ENCODE peak calls at places on chromosomes 7 and 10, in four cellular contexts. P is astrocyte of the spinal cord, H is body of pancreas, S is cardiac fibroblast. O is an unnamed sample.

GRCh38 chr7:17371656-17372524 is 73.4 kb downstream of the AHR start:
- DNase-seq in S (peak), H (no peak), P (peak), O (no peak)

GRCh38 chr10:97640868-97641811 is 669 bp downstream of the PI4K2A start:
- DNase-seq in H (peak), S (peak), P (peak), O (peak)

GRCh38 chr10:92657024-92657423 is 32.7 kb upstream of the HHEX start:
- DNase-seq in H (no peak), P (no peak), S (no peak), O (no peak)

GRCh38 chr10:124943301-124944092 is 1.6 kb downstream of the ZRANB1 start:
- DNase-seq in S (peak), P (peak), H (no peak), O (no peak)

GRCh38 chr10:62699148-62699547 is 105.4 kb upstream of the ADO start:
- DNase-seq in S (no peak), H (no peak), P (no peak), O (no peak)

GRCh38 chr10:103278862-103279298 is 1.9 kb downstream of the INA start:
- DNase-seq in S (peak), P (peak), H (peak), O (no peak)

GRCh38 chr10:102627446-102628293 is 16.6 kb upstream of the TRIM8 start:
- DNase-seq in S (peak), P (peak), H (peak), O (no peak)

GRCh38 chr10:61951144-61951483 is 49.6 kb downstream of the ARID5B start:
- DNase-seq in P (no peak), H (no peak), S (no peak), O (no peak)

GRCh38 chr10:124824507-124824906 is 22.9 kb downstream of the ABRAXAS2 start:
- DNase-seq in P (no peak), S (no peak), H (no peak), O (no peak)

GRCh38 chr10:86759073-86759672 is 2.8 kb downstream of the BMPR1A start:
- DNase-seq in H (no peak), S (no peak), P (no peak), O (no peak)

GRCh38 chr7:57651006-57651405 is 201.0 kb downstream of the ZNF716 start:
- DNase-seq in P (no peak), S (no peak), H (no peak), O (no peak)

GRCh38 chr7:93949468-93949867 is 27.9 kb downstream of the GNG11 start:
- DNase-seq in S (peak), P (peak), H (no peak), O (no peak)

GRCh38 chr10:70629338-70629737 is 26.8 kb upstream of the PRF1 start:
- DNase-seq in H (no peak), S (no peak), P (no peak), O (no peak)

GRCh38 chr10:70537398-70538194 is 59.0 kb downstream of the PALD1 start:
- DNase-seq in H (peak), P (no peak), S (no peak), O (no peak)

GRCh38 chr7:4683043-4683883 is 1.2 kb downstream of the FOXK1 start:
- DNase-seq in H (peak), P (no peak), S (peak), O (no peak)

GRCh38 chr7:27784399-27785053 is 44.6 kb downstream of the TAX1BP1 start:
- DNase-seq in S (peak), H (peak), P (peak), O (no peak)

GRCh38 chr10:124596914-124597676 is 135.5 kb downstream of the LHPP start:
- DNase-seq in H (no peak), P (no peak), S (no peak), O (no peak)

GRCh38 chr7:38561166-38561565 is 70.0 kb downstream of the AMPH start:
- DNase-seq in P (no peak), S (no peak), H (no peak), O (no peak)

GRCh38 chr7:17939670-17940301 is 508 bp downstream of the SNX13 start:
- DNase-seq in H (peak), S (peak), P (peak), O (no peak)

GRCh38 chr7:157520249-157520648 is 183.4 kb downstream of the DNAJB6 start:
- DNase-seq in S (no peak), P (no peak), H (no peak), O (no peak)

GRCh38 chr10:84188815-84189214 is 5.5 kb upstream of the CDHR1 start:
- DNase-seq in P (no peak), H (no peak), S (no peak), O (no peak)

GRCh38 chr10:74289956-74290355 is 138.9 kb downstream of the ADK start:
- DNase-seq in P (no peak), H (no peak), S (peak), O (no peak)

GRCh38 chr7:77935652-77936348 is 137.2 kb downstream of the PHTF2 start:
- DNase-seq in S (peak), P (no peak), H (no peak), O (no peak)

GRCh38 chr10:100504101-100504500 is 15.6 kb downstream of the SEC31B start:
- DNase-seq in H (no peak), S (no peak), P (peak), O (no peak)

GRCh38 chr10:61943699-61944444 is 42.4 kb downstream of the ARID5B start:
- DNase-seq in P (peak), H (no peak), S (peak), O (no peak)

GRCh38 chr10:122658356-122659049 is 41.1 kb downstream of the C10orf120 start:
- DNase-seq in H (peak), S (no peak), P (no peak), O (no peak)

GRCh38 chr7:30116771-30117170 is 18.0 kb upstream of the MTURN start:
- DNase-seq in H (no peak), P (no peak), S (peak), O (peak)

GRCh38 chr7:101673951-101674350 is 44.9 kb upstream of the MYL10 start:
- DNase-seq in H (no peak), S (no peak), P (no peak), O (no peak)

GRCh38 chr7:28003408-28003807 is 177.2 kb downstream of the JAZF1 start:
- DNase-seq in P (no peak), H (no peak), S (no peak), O (no peak)

GRCh38 chr7:41977165-41977651 is 259.8 kb downstream of the GLI3 start:
- DNase-seq in P (peak), S (peak), H (no peak), O (no peak)

GRCh38 chr7:101488826-101489572 is 126.3 kb downstream of the COL26A1 start:
- DNase-seq in P (no peak), H (peak), S (no peak), O (no peak)

GRCh38 chr10:32957341-32958084 is 517 bp downstream of the ITGB1 start:
- DNase-seq in P (no peak), H (peak), S (peak), O (no peak)

GRCh38 chr7:134532155-134533089 is 5.1 kb downstream of the AKR1B10 start:
- DNase-seq in P (no peak), H (peak), S (no peak), O (no peak)

GRCh38 chr10:35574924-35575352 is 30.2 kb upstream of the GJD4 start:
- DNase-seq in S (peak), H (no peak), P (peak), O (no peak)

GRCh38 chr7:7808156-7808555 is 89.7 kb upstream of the RPA3 start:
- DNase-seq in S (peak), P (peak), H (no peak), O (no peak)

GRCh38 chr10:93369588-93370164 is 112.5 kb downstream of the MYOF start:
- DNase-seq in P (no peak), H (no peak), S (no peak), O (no peak)

GRCh38 chr10:125137601-125138438 is 22.5 kb downstream of the CTBP2 start:
- DNase-seq in S (peak), P (no peak), H (peak), O (no peak)

GRCh38 chr10:31557854-31558253 is 238.8 kb downstream of the ZEB1 start:
- DNase-seq in H (no peak), P (no peak), S (no peak), O (no peak)
- H3K4me3 ChIP-seq in H (no peak), P (no peak), S (no peak), O (no peak)

GRCh38 chr7:67631496-67631895 is 634.9 kb downstream of the TYW1 start:
- DNase-seq in P (no peak), H (no peak), S (no peak), O (no peak)

DNA sequence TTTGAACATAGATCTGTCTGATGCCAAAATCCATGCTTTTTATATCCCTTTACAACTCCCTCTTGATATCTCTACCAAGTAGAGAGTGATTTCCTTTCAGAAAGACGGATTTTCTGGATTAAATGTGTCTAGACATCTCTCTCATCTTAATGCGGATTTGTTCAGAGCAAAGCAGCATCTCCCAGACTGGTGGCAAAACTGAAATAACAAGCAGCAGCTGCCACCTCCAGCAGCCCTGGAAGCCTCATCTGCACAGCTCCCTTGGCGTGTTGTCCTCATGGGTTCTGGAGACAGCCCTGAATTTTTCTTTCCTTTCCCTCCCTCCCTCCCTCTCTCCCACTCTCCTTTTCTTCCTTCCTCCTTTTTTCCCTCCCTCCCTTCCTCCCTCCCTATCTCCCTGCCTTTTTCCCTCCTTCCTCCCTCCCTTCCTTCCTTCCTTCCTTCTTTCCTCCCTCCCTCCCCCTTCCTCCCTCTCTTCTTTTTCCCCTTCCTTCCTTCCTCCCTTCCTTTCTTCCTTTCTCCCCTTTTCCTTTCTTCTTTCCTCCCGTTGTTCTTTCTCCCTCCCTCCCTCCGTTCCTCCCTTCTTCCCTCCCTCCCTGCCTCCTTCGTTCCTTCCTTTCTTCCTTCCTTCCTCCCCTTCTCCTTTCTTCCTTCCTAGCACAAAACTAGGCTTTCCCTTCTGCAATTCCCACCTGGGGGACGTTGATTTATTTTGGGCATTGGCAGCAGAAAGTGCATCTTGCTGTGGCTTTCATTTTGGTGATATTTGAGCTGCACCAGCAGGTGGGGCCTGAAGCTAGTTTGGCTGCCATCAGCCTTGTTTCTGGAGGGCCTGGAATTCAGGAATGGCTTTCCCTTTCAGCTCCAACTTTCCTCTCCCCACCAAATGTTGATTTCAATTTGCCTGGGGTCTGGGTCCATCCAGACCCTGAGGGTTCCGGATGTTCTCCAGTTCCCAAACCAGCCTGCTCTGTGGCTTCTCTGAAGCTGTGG is 640.0 kb downstream of the TYW1 start:
- DNase-seq in S (peak), P (no peak), H (no peak), O (no peak)
- TF ChIP-seq CTCF in S (no peak), P (no peak), H (peak), O (no peak)

GRCh38 chr7:129780257-129781127 is 169.0 kb downstream of the NRF1 start:
- DNase-seq in P (no peak), S (no peak), H (peak), O (no peak)

GRCh38 chr7:129782257-129783096 is 170.3 kb downstream of the UBE2H start:
- DNase-seq in H (no peak), S (no peak), P (no peak), O (no peak)

GRCh38 chr7:129781856-129782256 is 170.3 kb downstream of the NRF1 start:
- DNase-seq in H (no peak), S (no peak), P (no peak), O (no peak)

GRCh38 chr7:129779602-129780256 is 168.2 kb downstream of the NRF1 start:
- DNase-seq in P (no peak), H (peak), S (no peak), O (no peak)

GRCh38 chr7:129781128-129781855 is 169.8 kb downstream of the NRF1 start:
- DNase-seq in H (no peak), S (no peak), P (no peak), O (no peak)
- H3K4me3 ChIP-seq in H (peak), S (no peak), P (no peak), O (peak)

GRCh38 chr10:128092454-128092853 is 33.8 kb downstream of the MKI67 start:
- DNase-seq in H (no peak), S (peak), P (no peak), O (no peak)

GRCh38 chr10:128095753-128096469 is 30.3 kb downstream of the MKI67 start:
- DNase-seq in H (no peak), S (no peak), P (no peak), O (no peak)

GRCh38 chr10:128095023-128095752 is 31.0 kb downstream of the MKI67 start:
- DNase-seq in P (no peak), S (no peak), H (no peak), O (no peak)

GRCh38 chr10:128087884-128088695 is 38.1 kb downstream of the MKI67 start:
- DNase-seq in H (no peak), P (no peak), S (no peak), O (no peak)

GRCh38 chr10:128091636-128092210 is 34.5 kb downstream of the MKI67 start:
- DNase-seq in H (no peak), S (no peak), P (no peak), O (no peak)
- TF ChIP-seq CTCF in H (no peak), S (no peak), P (no peak), O (no peak)

GRCh38 chr10:110077436-110078120 is 69.8 kb downstream of the ADD3 start:
- DNase-seq in P (peak), H (no peak), S (peak), O (no peak)

GRCh38 chr10:110075726-110076125 is 67.9 kb downstream of the ADD3 start:
- DNase-seq in S (no peak), P (no peak), H (no peak), O (no peak)

GRCh38 chr10:110074298-110074697 is 66.5 kb downstream of the ADD3 start:
- DNase-seq in P (no peak), S (peak), H (no peak), O (no peak)

GRCh38 chr10:110076559-110077318 is 69.0 kb downstream of the ADD3 start:
- DNase-seq in S (peak), P (peak), H (peak), O (peak)

DNA sequence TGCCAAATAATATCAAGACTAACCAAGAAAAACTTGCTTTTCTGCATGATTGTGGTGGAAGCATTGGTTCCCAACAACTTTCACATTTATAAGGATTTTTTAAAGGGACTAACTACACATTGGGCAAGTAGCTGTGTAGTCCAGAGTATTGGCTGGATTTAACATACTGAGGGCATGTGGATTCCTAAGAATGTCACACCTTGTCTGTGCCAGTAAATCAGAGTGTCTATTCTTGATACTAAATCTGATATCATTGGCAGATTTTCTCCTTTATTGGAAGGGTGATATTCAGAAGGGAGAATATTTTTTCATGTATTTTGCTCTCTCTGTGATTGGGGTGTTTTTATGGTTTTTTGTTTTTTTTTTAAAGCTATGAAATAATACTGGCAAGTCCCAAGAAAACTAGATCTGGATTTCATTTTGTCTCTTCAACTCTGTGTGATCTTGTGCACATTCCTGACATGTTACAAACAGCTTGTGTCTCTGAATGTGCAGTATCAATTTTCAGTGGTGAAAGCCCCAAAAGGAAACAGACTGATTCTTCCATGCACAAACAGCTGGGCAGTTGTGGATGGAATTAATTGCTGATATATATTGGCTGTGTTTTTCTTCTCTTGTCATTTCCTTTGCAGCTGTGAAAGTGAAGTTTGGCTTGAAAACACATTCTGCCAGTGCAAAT is 67.3 kb downstream of the ADD3 start:
- DNase-seq in P (peak), H (no peak), S (peak), O (no peak)
- H3K4me3 ChIP-seq in P (no peak), H (no peak), S (no peak), O (no peak)

GRCh38 chr7:127551941-127552340 is 33.5 kb downstream of the GCC1 start:
- DNase-seq in S (no peak), H (no peak), P (no peak), O (no peak)

GRCh38 chr7:127546313-127546712 is 39.1 kb downstream of the GCC1 start:
- DNase-seq in S (no peak), P (no peak), H (no peak), O (no peak)

DNA sequence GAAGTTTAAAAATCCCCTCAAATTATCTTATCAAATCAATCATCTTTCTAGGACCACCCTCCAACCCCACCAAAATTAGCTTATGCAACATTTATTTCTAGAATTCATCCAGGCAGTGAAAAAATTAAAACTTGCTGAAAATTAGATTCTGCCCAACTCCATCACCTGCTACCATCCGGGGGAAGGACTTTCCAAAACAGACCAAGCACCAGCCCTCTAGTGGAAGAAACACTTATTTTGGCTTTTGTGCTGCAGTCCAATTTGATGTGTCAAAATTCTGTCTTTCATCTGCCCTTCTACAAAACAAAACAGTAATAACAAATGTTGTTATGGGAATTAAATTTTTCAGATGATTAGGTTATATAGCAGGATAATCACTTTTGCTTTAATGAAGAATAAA is 35.1 kb downstream of the GCC1 start:
- DNase-seq in S (no peak), P (no peak), H (no peak), O (no peak)
- TF ChIP-seq CTCF in S (no peak), P (peak), H (no peak), O (no peak)

DNA sequence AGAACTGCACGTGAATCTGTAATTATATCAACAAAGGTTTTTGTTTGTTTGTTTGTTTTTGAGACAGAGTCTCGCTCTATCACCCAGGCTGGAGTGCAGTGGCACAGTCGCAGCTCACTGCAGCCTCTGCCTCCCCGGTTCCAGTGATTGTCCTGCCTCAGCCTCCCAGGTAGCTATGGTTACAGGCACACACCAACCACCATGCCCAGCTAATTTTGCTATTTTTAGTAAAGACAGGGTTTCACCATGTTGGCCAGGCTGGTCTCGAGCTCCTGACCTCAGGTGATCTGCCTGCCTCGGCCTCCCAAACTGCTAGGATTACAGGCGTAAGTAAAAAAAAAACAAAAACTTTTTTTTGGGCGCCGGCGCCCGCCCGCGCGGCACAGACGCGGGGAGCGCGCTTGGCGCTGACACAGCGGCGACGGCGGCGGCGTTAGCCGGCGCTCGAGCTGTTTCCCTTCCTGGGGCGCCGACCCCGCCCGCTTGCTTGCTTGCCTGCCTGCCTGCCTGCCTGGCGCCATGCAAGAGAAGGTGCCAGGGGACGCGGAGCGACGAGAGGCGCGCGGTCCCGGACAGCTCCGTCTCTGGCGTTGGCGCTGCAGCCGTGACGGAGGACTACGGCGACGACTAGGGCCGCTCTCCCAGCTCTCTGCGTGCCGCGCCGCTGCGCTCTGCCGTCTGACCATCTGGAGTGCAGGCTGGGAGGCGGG is 171.4 kb upstream of the NUPR2 start:
- DNase-seq in H (peak), P (no peak), S (no peak), O (peak)
- H3K4me3 ChIP-seq in H (no peak), P (no peak), S (no peak), O (peak)